ENCODE peak calls at places on chromosome 6, in seven cellular contexts. One of them, this sample, is unnamed.

GRCh38 chr6:164370773-164371172 is 938.6 kb downstream of the C6orf118 start:
- DNase-seq in fibroblast of pulmonary artery: peak
- DNase-seq in NCI-H1092 treated with DMSO at 0.1 percent for 48 hours: no peak
- DNase-seq in GDM1: no peak
- DNase-seq in NCI-H1105: no peak
- DNase-seq in nucleus accumbens: no peak
- DNase-seq in Right ventricle myocardium superior: no peak
- DNase-seq in this sample: no peak

GRCh38 chr6:135002229-135002844 is 52.3 kb downstream of the HBS1L start:
- DNase-seq in fibroblast of pulmonary artery: peak
- DNase-seq in NCI-H1092 treated with DMSO at 0.1 percent for 48 hours: no peak
- DNase-seq in GDM1: no peak
- DNase-seq in NCI-H1105: no peak
- DNase-seq in nucleus accumbens: no peak
- DNase-seq in Right ventricle myocardium superior: no peak
- DNase-seq in this sample: no peak

GRCh38 chr6:155174576-155175174 is 89.1 kb upstream of the CLDN20 start:
- DNase-seq in fibroblast of pulmonary artery: peak
- DNase-seq in NCI-H1092 treated with DMSO at 0.1 percent for 48 hours: peak
- DNase-seq in GDM1: peak
- DNase-seq in NCI-H1105: peak
- DNase-seq in nucleus accumbens: peak
- DNase-seq in Right ventricle myocardium superior: no peak
- DNase-seq in this sample: peak

GRCh38 chr6:144745434-144745833 is 460.3 kb downstream of the UTRN start:
- DNase-seq in fibroblast of pulmonary artery: no peak
- DNase-seq in NCI-H1092 treated with DMSO at 0.1 percent for 48 hours: peak
- DNase-seq in GDM1: no peak
- DNase-seq in NCI-H1105: peak
- DNase-seq in nucleus accumbens: no peak
- DNase-seq in Right ventricle myocardium superior: no peak
- DNase-seq in this sample: no peak

GRCh38 chr6:42338573-42339218 is 113.0 kb downstream of the TRERF1 start:
- DNase-seq in fibroblast of pulmonary artery: peak
- DNase-seq in NCI-H1092 treated with DMSO at 0.1 percent for 48 hours: no peak
- DNase-seq in GDM1: no peak
- DNase-seq in NCI-H1105: no peak
- DNase-seq in nucleus accumbens: no peak
- DNase-seq in Right ventricle myocardium superior: no peak
- DNase-seq in this sample: no peak

GRCh38 chr6:38141045-38141444 is 321.5 kb downstream of the ZFAND3 start:
- DNase-seq in fibroblast of pulmonary artery: no peak
- DNase-seq in NCI-H1092 treated with DMSO at 0.1 percent for 48 hours: no peak
- DNase-seq in GDM1: no peak
- DNase-seq in NCI-H1105: no peak
- DNase-seq in nucleus accumbens: no peak
- DNase-seq in Right ventricle myocardium superior: no peak
- DNase-seq in this sample: no peak

GRCh38 chr6:42342011-42342553 is 109.6 kb downstream of the TRERF1 start:
- DNase-seq in fibroblast of pulmonary artery: no peak
- DNase-seq in NCI-H1092 treated with DMSO at 0.1 percent for 48 hours: no peak
- DNase-seq in GDM1: no peak
- DNase-seq in NCI-H1105: no peak
- DNase-seq in nucleus accumbens: no peak
- DNase-seq in Right ventricle myocardium superior: no peak
- DNase-seq in this sample: no peak

GRCh38 chr6:154510144-154510905 is at the start of gene CNKSR3:
- DNase-seq in fibroblast of pulmonary artery: peak
- DNase-seq in NCI-H1092 treated with DMSO at 0.1 percent for 48 hours: peak
- DNase-seq in GDM1: peak
- DNase-seq in NCI-H1105: peak
- DNase-seq in nucleus accumbens: peak
- DNase-seq in Right ventricle myocardium superior: peak
- DNase-seq in this sample: peak

GRCh38 chr6:4577406-4577805 is 198.8 kb upstream of the CDYL start:
- DNase-seq in fibroblast of pulmonary artery: peak
- DNase-seq in NCI-H1092 treated with DMSO at 0.1 percent for 48 hours: no peak
- DNase-seq in GDM1: no peak
- DNase-seq in NCI-H1105: no peak
- DNase-seq in nucleus accumbens: no peak
- DNase-seq in Right ventricle myocardium superior: no peak
- DNase-seq in this sample: no peak

GRCh38 chr6:26408828-26409730 is 7.0 kb downstream of the BTN3A1 start:
- DNase-seq in fibroblast of pulmonary artery: no peak
- DNase-seq in NCI-H1092 treated with DMSO at 0.1 percent for 48 hours: no peak
- DNase-seq in GDM1: no peak
- DNase-seq in NCI-H1105: no peak
- DNase-seq in nucleus accumbens: no peak
- DNase-seq in Right ventricle myocardium superior: no peak
- DNase-seq in this sample: no peak

This sample was measured in head of caudate nucleus.